ENCODE peak calls at places on chromosomes 5 and 9, in six cellular contexts. Z is lower lobe of right lung, Y is right lobe of liver, W is upper lobe of left lung, H is left ventricle myocardium inferior, F is heart right ventricle. M is an unnamed sample. For H3K36me3, the result is how much of the 10 kb centered on the place peaks cover.

GRCh38 chr9:99516657-99517049 is 294.6 kb downstream of the SEC61B start:
- DNase-seq in Z (no peak), Y (no peak), W (no peak), H (no peak), F (no peak), M (no peak)

GRCh38 chr5:136020383-136021015 is 8.3 kb upstream of the TGFBI start:
- DNase-seq in Z (no peak), Y (no peak), W (no peak), H (no peak), F (no peak), M (no peak)

GRCh38 chr5:126780165-126780827 is 3.4 kb downstream of the LMNB1 start:
- DNase-seq in Z (no peak), Y (no peak), W (no peak), H (no peak), F (no peak), M (peak)

GRCh38 chr9:112852741-112853505 is 37.8 kb downstream of the SLC46A2 start:
- DNase-seq in Z (no peak), Y (no peak), W (no peak), H (no peak), F (no peak), M (no peak)

GRCh38 chr5:179409806-179410205 is 64.5 kb upstream of the ADAMTS2 start:
- DNase-seq in Z (no peak), Y (no peak), W (no peak), H (no peak), F (no peak), M (no peak)

GRCh38 chr5:170430871-170431437 is 41.8 kb upstream of the KCNMB1 start:
- DNase-seq in Z (no peak), Y (no peak), W (no peak), H (no peak), F (no peak), M (no peak)

GRCh38 chr9:36328798-36329411 is 70.7 kb upstream of the GNE start:
- DNase-seq in Z (no peak), Y (no peak), W (no peak), H (no peak), F (no peak), M (peak)

GRCh38 chr9:2418619-2419018 is 203.0 kb upstream of the VLDLR start:
- DNase-seq in Z (no peak), Y (no peak), W (no peak), H (no peak), F (no peak), M (no peak)

GRCh38 chr9:91753711-91754110 is 196.3 kb downstream of the ROR2 start:
- DNase-seq in Z (no peak), Y (no peak), W (no peak), H (no peak), F (no peak), M (no peak)

GRCh38 chr5:12003680-12004079 is 99.4 kb upstream of the CTNND2 start:
- DNase-seq in Z (no peak), Y (no peak), W (no peak), H (no peak), F (no peak), M (no peak)

GRCh38 chr5:153660919-153661318 is 170.4 kb downstream of the GRIA1 start:
- DNase-seq in Z (no peak), Y (no peak), W (no peak), H (no peak), F (no peak), M (no peak)

GRCh38 chr9:135060461-135061116 is 26.9 kb upstream of the OLFM1 start:
- DNase-seq in Z (peak), Y (no peak), W (no peak), H (no peak), F (no peak), M (no peak)

GRCh38 chr9:73680831-73681230 is 529.2 kb downstream of the ANXA1 start:
- DNase-seq in Z (no peak), Y (no peak), W (no peak), H (no peak), F (no peak), M (no peak)

GRCh38 chr9:132192728-132193127 is 30.9 kb downstream of the NTNG2 start:
- DNase-seq in Z (no peak), Y (no peak), W (peak), H (no peak), F (no peak), M (no peak)

GRCh38 chr9:36798350-36799065 is 225.8 kb downstream of the MELK start:
- DNase-seq in Z (no peak), Y (no peak), W (no peak), H (no peak), F (no peak), M (no peak)

GRCh38 chr5:134982230-134982629 is 14.5 kb downstream of the CATSPER3 start:
- DNase-seq in Z (no peak), Y (no peak), W (no peak), H (no peak), F (no peak), M (no peak)

GRCh38 chr5:78591972-78592700 is 56.4 kb downstream of the LHFPL2 start:
- DNase-seq in Z (no peak), Y (no peak), W (no peak), H (no peak), F (no peak), M (no peak)

GRCh38 chr5:134136221-134136631 is 21.7 kb downstream of the TCF7 start:
- DNase-seq in Z (peak), Y (no peak), W (no peak), H (peak), F (no peak), M (no peak)

GRCh38 chr5:8721536-8721935 is 824.3 kb downstream of the SEMA5A start:
- DNase-seq in Z (no peak), Y (no peak), W (no peak), H (no peak), F (no peak), M (no peak)
- H3K4me3 ChIP-seq in Z (no peak), Y (no peak), W (no peak), H (no peak), F (no peak), M (no peak)

GRCh38 chr5:167920589-167920988 is 370.9 kb upstream of the WWC1 start:
- DNase-seq in Z (no peak), Y (no peak), W (no peak), H (no peak), F (no peak), M (no peak)

GRCh38 chr5:167919268-167919560 is 372.2 kb upstream of the WWC1 start:
- DNase-seq in Z (no peak), Y (no peak), W (no peak), H (no peak), F (no peak), M (no peak)

GRCh38 chr5:167916261-167916660 is 375.2 kb upstream of the WWC1 start:
- DNase-seq in Z (no peak), Y (no peak), W (no peak), H (no peak), F (no peak), M (no peak)

GRCh38 chr5:167916706-167917105 is 374.7 kb upstream of the WWC1 start:
- DNase-seq in Z (no peak), Y (no peak), W (no peak), H (peak), F (no peak), M (no peak)

GRCh38 chr5:167918492-167919267 is 372.8 kb upstream of the WWC1 start:
- DNase-seq in Z (no peak), Y (no peak), W (no peak), H (no peak), F (no peak), M (no peak)
- H3K36me3 ChIP-seq in Z (under half), Y (under half), W (under half), H (under half), F (under half), M (under half)

DNA sequence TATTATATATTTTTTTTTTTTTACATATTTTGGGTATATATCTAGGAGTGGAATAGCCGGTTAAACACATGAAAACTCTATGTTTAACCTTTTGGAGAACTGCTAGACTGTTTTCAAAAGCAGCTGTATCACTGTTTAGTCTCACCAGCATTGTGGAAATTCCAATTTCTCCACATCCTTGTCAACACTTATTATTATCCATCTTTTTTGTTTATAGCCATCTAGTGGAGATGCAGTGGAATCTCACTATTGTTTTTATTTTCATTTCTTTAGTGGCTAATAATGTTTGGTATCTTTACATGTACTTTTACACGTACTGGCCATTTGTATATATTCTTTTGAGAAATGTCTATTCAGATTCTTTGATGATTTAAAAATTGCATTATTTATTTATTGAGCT is 22.7 kb upstream of the CCDC180 start:
- DNase-seq in Z (no peak), Y (no peak), W (no peak), H (no peak), F (no peak), M (no peak)
- TF ChIP-seq CTCF in Z (no peak), Y (no peak), W (no peak), H (no peak), F (no peak), M (no peak)

GRCh38 chr5:56591081-56591480 is 224.3 kb upstream of the MAP3K1 start:
- DNase-seq in Z (no peak), Y (no peak), W (no peak), H (no peak), F (no peak), M (no peak)

GRCh38 chr5:56587381-56588124 is 227.8 kb upstream of the MAP3K1 start:
- DNase-seq in Z (no peak), Y (no peak), W (no peak), H (no peak), F (no peak), M (no peak)

GRCh38 chr5:56588636-56589485 is 226.5 kb upstream of the MAP3K1 start:
- DNase-seq in Z (peak), Y (peak), W (peak), H (peak), F (peak), M (peak)

GRCh38 chr5:56588125-56588516 is 227.2 kb upstream of the MAP3K1 start:
- DNase-seq in Z (no peak), Y (no peak), W (no peak), H (peak), F (no peak), M (no peak)

DNA sequence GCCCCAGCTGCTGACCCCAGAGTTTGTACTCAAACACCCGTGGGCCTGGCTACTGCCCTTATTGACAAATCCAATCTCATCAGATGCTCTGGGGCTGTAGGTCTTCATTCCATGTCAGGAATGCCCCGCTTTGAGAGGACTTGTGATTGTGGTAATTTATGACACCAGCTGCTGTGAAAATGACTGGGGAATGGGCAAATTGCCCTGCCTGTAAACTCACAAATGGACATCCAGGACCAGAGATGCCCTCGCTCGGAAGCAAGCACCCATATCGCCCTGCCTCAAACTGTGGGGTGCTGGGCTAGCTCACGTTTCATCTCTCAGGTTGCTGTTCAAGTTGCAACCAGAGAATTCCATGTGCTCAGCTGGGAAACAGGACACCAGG is 225.9 kb upstream of the MAP3K1 start:
- DNase-seq in Z (no peak), Y (no peak), W (no peak), H (no peak), F (no peak), M (no peak)
- H3K4me3 ChIP-seq in Z (no peak), Y (no peak), W (no peak), H (no peak), F (no peak), M (peak)

GRCh38 chr9:93651521-93651950 is 75.2 kb downstream of the PHF2 start:
- DNase-seq in Z (peak), Y (no peak), W (no peak), H (peak), F (no peak), M (no peak)
- H3K36me3 ChIP-seq in Z (half or more), Y (under half), W (under half), H (half or more), F (half or more), M (under half)

DNA sequence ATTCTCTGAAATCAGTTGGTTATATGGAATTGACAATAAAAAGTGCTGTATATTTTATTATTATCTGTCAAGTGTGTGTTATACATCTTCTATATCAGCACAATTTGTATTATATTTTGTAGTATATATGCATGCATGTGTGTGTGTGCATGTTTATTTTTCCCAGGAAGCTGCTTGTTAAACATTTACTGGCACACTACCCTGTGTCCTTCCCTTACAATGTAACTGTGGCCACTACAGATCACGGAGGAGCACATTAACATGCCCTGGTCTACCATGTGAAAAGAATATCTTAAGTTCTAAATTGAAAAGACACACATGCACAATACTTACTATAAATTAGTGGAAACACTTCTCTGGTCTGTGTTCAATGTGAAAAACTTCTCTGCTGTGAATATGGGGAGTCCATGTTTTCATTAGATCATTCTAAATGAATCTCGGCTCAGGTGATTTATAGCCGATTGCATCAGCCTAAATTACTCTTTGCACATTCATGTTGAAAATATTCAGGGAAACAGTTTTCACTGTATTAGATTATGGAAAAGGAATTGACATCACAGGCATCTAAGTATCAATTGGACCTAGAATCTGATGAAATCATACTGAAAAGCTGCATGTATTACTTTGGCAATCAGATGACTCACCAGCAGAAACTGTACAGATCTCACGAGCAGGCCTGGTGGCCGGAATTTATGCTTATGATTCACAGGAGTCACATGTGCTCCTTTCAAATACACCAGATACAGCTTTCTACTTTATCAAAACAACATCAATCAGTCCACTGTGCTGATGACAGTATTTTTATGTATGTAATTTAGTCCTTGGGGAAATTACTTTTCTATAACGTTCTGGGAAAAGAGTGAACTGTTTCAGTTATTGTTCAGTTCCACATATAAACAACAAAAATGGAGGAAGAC is 39.4 kb downstream of the LURAP1L start:
- DNase-seq in Z (peak), Y (no peak), W (no peak), H (no peak), F (peak), M (peak)
- TF ChIP-seq CTCF in Z (peak), Y (no peak), W (peak), H (peak), F (peak), M (no peak)

GRCh38 chr5:114362197-114362976 is 517 bp downstream of the KCNN2 start:
- DNase-seq in Z (peak), Y (no peak), W (peak), H (peak), F (peak), M (peak)
- H3K4me3 ChIP-seq in Z (peak), Y (peak), W (peak), H (peak), F (peak), M (peak)